ENCODE peak calls at places on chromosomes 5 and 9, in four cellular contexts. A, D, G and V are unnamed samples.

GRCh38 chr5:15391648-15392392 is 108.2 kb upstream of the FBXL7 start:
- DNase-seq in A (no peak), D (no peak), G (no peak), V (no peak)

GRCh38 chr5:172777381-172778222 is 6.6 kb upstream of the DUSP1 start:
- DNase-seq in A (peak), D (peak), G (no peak), V (peak)

GRCh38 chr9:84170521-84171141 is 169.9 kb downstream of the SLC28A3 start:
- DNase-seq in A (peak), D (no peak), G (no peak), V (peak)

GRCh38 chr5:31889131-31889561 is 250.2 kb downstream of the PDZD2 start:
- DNase-seq in A (no peak), D (no peak), G (no peak), V (no peak)

GRCh38 chr9:91197232-91198181 is 164.2 kb downstream of the AUH start:
- DNase-seq in A (peak), D (peak), G (no peak), V (peak)

GRCh38 chr9:2758162-2758950 is 41.0 kb downstream of the KCNV2 start:
- DNase-seq in A (no peak), D (no peak), G (no peak), V (no peak)

GRCh38 chr9:83219154-83219923 is 156.4 kb upstream of the RASEF start:
- DNase-seq in A (peak), D (peak), G (peak), V (peak)

GRCh38 chr5:74124826-74125225 is 498.8 kb downstream of the ARHGEF28 start:
- DNase-seq in A (no peak), D (no peak), G (no peak), V (peak)

GRCh38 chr9:136201609-136202448 is 3.1 kb downstream of the LHX3 start:
- DNase-seq in A (no peak), D (no peak), G (peak), V (peak)

GRCh38 chr5:139647406-139648204 is 544 bp upstream of the CXXC5 start:
- DNase-seq in A (no peak), D (no peak), G (no peak), V (no peak)

GRCh38 chr5:7759951-7760580 is 90.9 kb downstream of the CFAP90 start:
- DNase-seq in A (no peak), D (no peak), G (no peak), V (no peak)

GRCh38 chr5:132751971-132752580 is 4.8 kb downstream of the CCNI2 start:
- DNase-seq in A (no peak), D (no peak), G (no peak), V (no peak)

GRCh38 chr9:121288874-121289553 is 21.1 kb downstream of the GSN start:
- DNase-seq in A (peak), D (no peak), G (peak), V (no peak)

GRCh38 chr5:149724884-149725283 is 5.2 kb upstream of the PPARGC1B start:
- DNase-seq in A (no peak), D (no peak), G (no peak), V (no peak)

GRCh38 chr5:4130819-4131218 is 535.2 kb downstream of the IRX1 start:
- DNase-seq in A (no peak), D (no peak), G (no peak), V (no peak)

GRCh38 chr5:144510845-144511580 is 340.3 kb downstream of the KCTD16 start:
- DNase-seq in A (no peak), D (no peak), G (no peak), V (no peak)

GRCh38 chr9:69579032-69579748 is 93.0 kb downstream of the APBA1 start:
- DNase-seq in A (no peak), D (no peak), G (no peak), V (no peak)

GRCh38 chr5:91312698-91313097 is 70.4 kb downstream of the ARRDC3 start:
- DNase-seq in A (no peak), D (no peak), G (no peak), V (no peak)

GRCh38 chr5:80998590-80998979 is 38.4 kb downstream of the RASGRF2 start:
- DNase-seq in A (no peak), D (no peak), G (no peak), V (no peak)

GRCh38 chr9:6557883-6558282 is 87.6 kb downstream of the GLDC start:
- DNase-seq in A (no peak), D (no peak), G (peak), V (no peak)

GRCh38 chr9:124010665-124011321 is 775 bp upstream of the LHX2 start:
- DNase-seq in A (no peak), D (no peak), G (peak), V (no peak)

GRCh38 chr9:98743818-98744611 is 35.3 kb upstream of the GABBR2 start:
- DNase-seq in A (no peak), D (no peak), G (no peak), V (no peak)

GRCh38 chr9:36969216-36969771 is 64.8 kb downstream of the PAX5 start:
- DNase-seq in A (no peak), D (no peak), G (no peak), V (no peak)

GRCh38 chr5:14054965-14055963 is 87.9 kb upstream of the TRIO start:
- DNase-seq in A (peak), D (no peak), G (no peak), V (no peak)

GRCh38 chr9:86741311-86742215 is 205.7 kb downstream of the GAS1 start:
- DNase-seq in A (no peak), D (no peak), G (no peak), V (peak)

GRCh38 chr9:109064963-109065701 is 51.8 kb upstream of the CTNNAL1 start:
- DNase-seq in A (peak), D (peak), G (no peak), V (no peak)

GRCh38 chr9:71729816-71730526 is 38.3 kb downstream of the CEMIP2 start:
- DNase-seq in A (peak), D (no peak), G (no peak), V (no peak)

GRCh38 chr9:92294297-92294676 is 790 bp upstream of the IARS1 start:
- DNase-seq in A (peak), D (peak), G (no peak), V (no peak)

GRCh38 chr9:131707677-131708612 is 31.9 kb downstream of the RAPGEF1 start:
- DNase-seq in A (peak), D (peak), G (no peak), V (peak)

GRCh38 chr5:16897284-16897704 is 38.8 kb downstream of the MYO10 start:
- DNase-seq in A (no peak), D (peak), G (no peak), V (no peak)

GRCh38 chr5:160159991-160160826 is 41.0 kb upstream of the PWWP2A start:
- DNase-seq in A (no peak), D (no peak), G (peak), V (no peak)

GRCh38 chr9:127968717-127969383 is 11.9 kb downstream of the EEIG1 start:
- DNase-seq in A (peak), D (no peak), G (no peak), V (peak)

GRCh38 chr9:3012245-3012644 is 168.3 kb upstream of the PUM3 start:
- DNase-seq in A (no peak), D (no peak), G (no peak), V (no peak)

GRCh38 chr5:20262896-20263295 is 274.9 kb upstream of the CDH18 start:
- DNase-seq in A (no peak), D (no peak), G (no peak), V (no peak)